ENCODE peak calls at places on chromosome X, in six cellular contexts. F, M, C, S, X and T are unnamed samples.

GRCh38 chrX:105646592-105647372 is 175.6 kb upstream of the NRK start:
- DNase-seq in X (no peak), F (no peak), C (no peak), M (no peak), S (no peak), T (no peak)

GRCh38 chrX:100625985-100626491 is 10.6 kb downstream of the TSPAN6 start:
- DNase-seq in X (no peak), S (no peak), F (no peak), C (no peak), M (no peak), T (no peak)

GRCh38 chrX:6460893-6461490 is 73.9 kb downstream of the VCX3A start:
- DNase-seq in X (no peak), S (no peak), C (no peak), F (no peak), M (no peak), T (no peak)

GRCh38 chrX:41265615-41266014 is 68.3 kb upstream of the DDX3X start:
- DNase-seq in X (peak), M (no peak), F (no peak), C (peak), S (no peak), T (no peak)

GRCh38 chrX:19774905-19775304 is 112.5 kb downstream of the SH3KBP1 start:
- DNase-seq in M (no peak), S (no peak), C (no peak), X (no peak), F (no peak), T (no peak)

GRCh38 chrX:21581479-21581878 is 76.7 kb downstream of the KLHL34 start:
- DNase-seq in F (no peak), X (no peak), S (no peak), M (no peak), C (no peak), T (no peak)

GRCh38 chrX:123959281-123960063 is 2.0 kb upstream of the STAG2 start:
- DNase-seq in M (no peak), F (no peak), C (peak), S (peak), X (peak), T (peak)

GRCh38 chrX:25198891-25199290 is 183.1 kb upstream of the ARX start:
- DNase-seq in X (peak), S (no peak), F (no peak), C (no peak), M (no peak), T (no peak)

GRCh38 chrX:74537011-74537390 is 77.4 kb downstream of the RLIM start:
- DNase-seq in F (no peak), S (no peak), X (no peak), M (no peak), C (peak), T (no peak)

GRCh38 chrX:2370436-2370835 is 130.3 kb downstream of the DHRSX start:
- DNase-seq in C (peak), S (no peak), X (no peak), M (no peak), F (no peak), T (no peak)

GRCh38 chrX:130801901-130802300 is 101.1 kb downstream of the ENOX2 start:
- DNase-seq in M (no peak), X (no peak), C (peak), S (no peak), F (no peak), T (no peak)